ENCODE peak calls at places on chromosome 14, in seven cellular contexts. One of them, this sample, is unnamed.

GRCh38 chr14:98580131-98580678 is 691.8 kb downstream of the BCL11B start:
- DNase-seq in IMR-90: no peak
- DNase-seq in GM20000: no peak
- DNase-seq in PC-3: peak
- DNase-seq in coronary artery: no peak
- DNase-seq in bronchial epithelial cell: peak
- DNase-seq in PC-9: no peak
- DNase-seq in this sample: no peak

GRCh38 chr14:59268011-59268410 is 79.5 kb downstream of the DAAM1 start:
- DNase-seq in IMR-90: no peak
- DNase-seq in GM20000: no peak
- DNase-seq in PC-3: peak
- DNase-seq in coronary artery: no peak
- DNase-seq in bronchial epithelial cell: peak
- DNase-seq in PC-9: no peak
- DNase-seq in this sample: no peak

GRCh38 chr14:99260116-99260515 is 11.9 kb downstream of the BCL11B start:
- DNase-seq in IMR-90: no peak
- DNase-seq in GM20000: no peak
- DNase-seq in PC-3: no peak
- DNase-seq in coronary artery: no peak
- DNase-seq in bronchial epithelial cell: no peak
- DNase-seq in PC-9: no peak
- DNase-seq in this sample: no peak

GRCh38 chr14:55731881-55732498 is 152.0 kb downstream of the KTN1 start:
- DNase-seq in IMR-90: peak
- DNase-seq in GM20000: peak
- DNase-seq in PC-3: peak
- DNase-seq in coronary artery: no peak
- DNase-seq in bronchial epithelial cell: no peak
- DNase-seq in PC-9: no peak
- DNase-seq in this sample: no peak

GRCh38 chr14:94681300-94682060 is 69.3 kb downstream of the SERPINA3 start:
- DNase-seq in IMR-90: peak
- DNase-seq in GM20000: no peak
- DNase-seq in PC-3: peak
- DNase-seq in coronary artery: peak
- DNase-seq in bronchial epithelial cell: peak
- DNase-seq in PC-9: no peak
- DNase-seq in this sample: peak

GRCh38 chr14:103391048-103391447 is 5.8 kb downstream of the MARK3 start:
- DNase-seq in IMR-90: peak
- DNase-seq in GM20000: no peak
- DNase-seq in PC-3: peak
- DNase-seq in coronary artery: no peak
- DNase-seq in bronchial epithelial cell: peak
- DNase-seq in PC-9: peak
- DNase-seq in this sample: peak

GRCh38 chr14:22319526-22320352 is 269.3 kb downstream of the DAD1 start:
- DNase-seq in IMR-90: peak
- DNase-seq in GM20000: peak
- DNase-seq in PC-3: peak
- DNase-seq in coronary artery: no peak
- DNase-seq in bronchial epithelial cell: peak
- DNase-seq in PC-9: peak
- DNase-seq in this sample: no peak

GRCh38 chr14:43479751-43480150 is 1027.3 kb downstream of the FSCB start:
- DNase-seq in IMR-90: no peak
- DNase-seq in GM20000: no peak
- DNase-seq in PC-3: no peak
- DNase-seq in coronary artery: no peak
- DNase-seq in bronchial epithelial cell: no peak
- DNase-seq in PC-9: no peak
- DNase-seq in this sample: no peak

GRCh38 chr14:22614240-22614799 is 16.2 kb downstream of the ABHD4 start:
- DNase-seq in IMR-90: peak
- DNase-seq in GM20000: no peak
- DNase-seq in PC-3: peak
- DNase-seq in coronary artery: no peak
- DNase-seq in bronchial epithelial cell: peak
- DNase-seq in PC-9: peak
- DNase-seq in this sample: peak

GRCh38 chr14:67704484-67705089 is 2.9 kb downstream of the RDH12 start:
- DNase-seq in IMR-90: peak
- DNase-seq in GM20000: peak
- DNase-seq in PC-3: peak
- DNase-seq in coronary artery: no peak
- DNase-seq in bronchial epithelial cell: peak
- DNase-seq in PC-9: peak
- DNase-seq in this sample: no peak

GRCh38 chr14:49203676-49204075 is 382.5 kb downstream of the RPS29 start:
- DNase-seq in IMR-90: no peak
- DNase-seq in GM20000: no peak
- DNase-seq in PC-3: no peak
- DNase-seq in coronary artery: no peak
- DNase-seq in bronchial epithelial cell: no peak
- DNase-seq in PC-9: no peak
- DNase-seq in this sample: no peak

GRCh38 chr14:73025544-73025943 is 1.4 kb downstream of the ZFYVE1 start:
- DNase-seq in IMR-90: peak
- DNase-seq in GM20000: no peak
- DNase-seq in PC-3: peak
- DNase-seq in coronary artery: no peak
- DNase-seq in bronchial epithelial cell: no peak
- DNase-seq in PC-9: no peak
- DNase-seq in this sample: no peak

GRCh38 chr14:100677925-100678765 is 48.5 kb upstream of the DLK1 start:
- DNase-seq in IMR-90: peak
- DNase-seq in GM20000: no peak
- DNase-seq in PC-3: no peak
- DNase-seq in coronary artery: no peak
- DNase-seq in bronchial epithelial cell: no peak
- DNase-seq in PC-9: no peak
- DNase-seq in this sample: peak

GRCh38 chr14:24398943-24399801 is at the start of gene NYNRIN:
- DNase-seq in IMR-90: peak
- DNase-seq in GM20000: no peak
- DNase-seq in PC-3: no peak
- DNase-seq in coronary artery: no peak
- DNase-seq in bronchial epithelial cell: no peak
- DNase-seq in PC-9: no peak
- DNase-seq in this sample: no peak

GRCh38 chr14:68796418-68797101 is 3.7 kb upstream of the ZFP36L1 start:
- DNase-seq in IMR-90: no peak
- DNase-seq in GM20000: no peak
- DNase-seq in PC-3: no peak
- DNase-seq in coronary artery: peak
- DNase-seq in bronchial epithelial cell: no peak
- DNase-seq in PC-9: no peak
- DNase-seq in this sample: no peak

GRCh38 chr14:95527392-95528002 is 7.4 kb upstream of the GLRX5 start:
- DNase-seq in IMR-90: peak
- DNase-seq in GM20000: peak
- DNase-seq in PC-3: peak
- DNase-seq in coronary artery: no peak
- DNase-seq in bronchial epithelial cell: peak
- DNase-seq in PC-9: no peak
- DNase-seq in this sample: no peak

GRCh38 chr14:61196792-61197191 is 84.3 kb downstream of the TMEM30B start:
- DNase-seq in IMR-90: no peak
- DNase-seq in GM20000: no peak
- DNase-seq in PC-3: peak
- DNase-seq in coronary artery: no peak
- DNase-seq in bronchial epithelial cell: peak
- DNase-seq in PC-9: no peak
- DNase-seq in this sample: no peak
- TF ChIP-seq CTCF in IMR-90: no peak
- TF ChIP-seq CTCF in GM20000: no peak
- TF ChIP-seq CTCF in PC-3: peak
- TF ChIP-seq CTCF in coronary artery: no peak
- TF ChIP-seq CTCF in bronchial epithelial cell: peak
- TF ChIP-seq CTCF in PC-9: peak
- TF ChIP-seq CTCF in this sample: peak

DNA sequence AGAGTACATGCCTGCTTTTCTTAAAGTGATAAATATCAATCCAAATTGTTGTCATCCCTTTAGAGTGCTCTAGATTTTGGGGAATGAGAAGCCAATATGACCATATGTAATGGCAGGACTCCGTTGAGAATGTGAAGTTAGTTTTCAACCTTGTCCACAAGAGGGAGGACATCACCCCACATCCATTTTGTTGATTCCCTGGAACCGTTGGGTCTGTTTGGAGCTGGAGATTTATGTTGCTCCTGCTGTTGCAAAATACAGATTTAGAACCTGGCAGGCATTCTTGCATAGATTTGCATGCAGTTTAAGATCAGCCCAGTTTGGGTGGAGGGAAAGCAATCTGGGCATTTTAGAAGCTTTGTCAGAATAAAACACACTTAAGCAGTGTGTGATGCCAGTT is 620.1 kb downstream of the NRXN3 start:
- DNase-seq in IMR-90: no peak
- DNase-seq in GM20000: no peak
- DNase-seq in PC-3: no peak
- DNase-seq in coronary artery: no peak
- DNase-seq in bronchial epithelial cell: peak
- DNase-seq in PC-9: no peak
- DNase-seq in this sample: no peak
- TF ChIP-seq CTCF in IMR-90: no peak
- TF ChIP-seq CTCF in GM20000: no peak
- TF ChIP-seq CTCF in PC-3: peak
- TF ChIP-seq CTCF in coronary artery: no peak
- TF ChIP-seq CTCF in bronchial epithelial cell: no peak
- TF ChIP-seq CTCF in PC-9: no peak
- TF ChIP-seq CTCF in this sample: peak

GRCh38 chr14:57508756-57509155 is 15.1 kb upstream of the CCDC198 start:
- DNase-seq in IMR-90: no peak
- DNase-seq in GM20000: no peak
- DNase-seq in PC-3: no peak
- DNase-seq in coronary artery: no peak
- DNase-seq in bronchial epithelial cell: no peak
- DNase-seq in PC-9: no peak
- DNase-seq in this sample: no peak
- TF ChIP-seq CTCF in IMR-90: no peak
- TF ChIP-seq CTCF in GM20000: no peak
- TF ChIP-seq CTCF in PC-3: no peak
- TF ChIP-seq CTCF in coronary artery: no peak
- TF ChIP-seq CTCF in bronchial epithelial cell: no peak
- TF ChIP-seq CTCF in PC-9: no peak
- TF ChIP-seq CTCF in this sample: no peak

DNA sequence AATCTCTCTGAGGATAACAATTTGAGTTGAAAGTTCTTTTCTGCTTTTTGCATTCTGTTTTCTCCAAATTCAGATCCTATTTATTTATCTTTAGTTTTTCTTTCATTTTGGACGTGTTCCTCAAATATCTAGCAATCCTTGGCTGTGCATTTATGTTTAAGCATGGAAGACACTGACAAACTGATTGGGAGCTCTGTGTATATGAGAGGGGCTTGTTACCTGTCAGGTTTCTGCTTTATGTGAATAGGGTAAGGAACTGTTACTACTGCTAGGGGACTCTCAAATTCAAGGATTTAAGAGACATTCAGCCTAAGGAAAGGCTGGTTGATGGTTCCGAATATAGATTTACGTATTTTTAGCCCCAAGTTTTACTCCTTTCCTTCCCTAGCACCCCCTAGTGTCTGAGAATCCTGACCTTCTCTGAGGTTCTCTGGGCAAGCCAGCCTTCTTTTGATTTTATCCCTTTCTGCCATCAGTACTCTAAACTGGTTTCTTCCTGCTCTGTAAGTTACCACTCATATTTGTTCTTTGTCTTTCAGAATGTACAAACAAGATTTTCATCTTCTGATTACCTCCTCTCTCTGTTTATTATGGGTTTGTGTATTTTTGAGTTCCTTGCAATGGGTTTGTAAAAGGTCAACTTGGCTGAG is 30.5 kb downstream of the YLPM1 start:
- DNase-seq in IMR-90: no peak
- DNase-seq in GM20000: peak
- DNase-seq in PC-3: peak
- DNase-seq in coronary artery: no peak
- DNase-seq in bronchial epithelial cell: no peak
- DNase-seq in PC-9: no peak
- DNase-seq in this sample: no peak
- TF ChIP-seq CTCF in IMR-90: peak
- TF ChIP-seq CTCF in GM20000: no peak
- TF ChIP-seq CTCF in PC-3: peak
- TF ChIP-seq CTCF in coronary artery: no peak
- TF ChIP-seq CTCF in bronchial epithelial cell: peak
- TF ChIP-seq CTCF in PC-9: peak
- TF ChIP-seq CTCF in this sample: peak

GRCh38 chr14:76640923-76641395 is 120.3 kb upstream of the VASH1 start:
- DNase-seq in IMR-90: no peak
- DNase-seq in GM20000: no peak
- DNase-seq in PC-3: no peak
- DNase-seq in coronary artery: peak
- DNase-seq in bronchial epithelial cell: no peak
- DNase-seq in PC-9: no peak
- DNase-seq in this sample: no peak

GRCh38 chr14:76641541-76641940 is 119.7 kb upstream of the VASH1 start:
- DNase-seq in IMR-90: no peak
- DNase-seq in GM20000: no peak
- DNase-seq in PC-3: no peak
- DNase-seq in coronary artery: peak
- DNase-seq in bronchial epithelial cell: no peak
- DNase-seq in PC-9: no peak
- DNase-seq in this sample: no peak

GRCh38 chr14:76639606-76640272 is 121.5 kb upstream of the VASH1 start:
- DNase-seq in IMR-90: no peak
- DNase-seq in GM20000: no peak
- DNase-seq in PC-3: no peak
- DNase-seq in coronary artery: peak
- DNase-seq in bronchial epithelial cell: no peak
- DNase-seq in PC-9: no peak
- DNase-seq in this sample: no peak

GRCh38 chr14:76647699-76648298 is 113.5 kb upstream of the VASH1 start:
- DNase-seq in IMR-90: peak
- DNase-seq in GM20000: peak
- DNase-seq in PC-3: peak
- DNase-seq in coronary artery: no peak
- DNase-seq in bronchial epithelial cell: peak
- DNase-seq in PC-9: peak
- DNase-seq in this sample: no peak

DNA sequence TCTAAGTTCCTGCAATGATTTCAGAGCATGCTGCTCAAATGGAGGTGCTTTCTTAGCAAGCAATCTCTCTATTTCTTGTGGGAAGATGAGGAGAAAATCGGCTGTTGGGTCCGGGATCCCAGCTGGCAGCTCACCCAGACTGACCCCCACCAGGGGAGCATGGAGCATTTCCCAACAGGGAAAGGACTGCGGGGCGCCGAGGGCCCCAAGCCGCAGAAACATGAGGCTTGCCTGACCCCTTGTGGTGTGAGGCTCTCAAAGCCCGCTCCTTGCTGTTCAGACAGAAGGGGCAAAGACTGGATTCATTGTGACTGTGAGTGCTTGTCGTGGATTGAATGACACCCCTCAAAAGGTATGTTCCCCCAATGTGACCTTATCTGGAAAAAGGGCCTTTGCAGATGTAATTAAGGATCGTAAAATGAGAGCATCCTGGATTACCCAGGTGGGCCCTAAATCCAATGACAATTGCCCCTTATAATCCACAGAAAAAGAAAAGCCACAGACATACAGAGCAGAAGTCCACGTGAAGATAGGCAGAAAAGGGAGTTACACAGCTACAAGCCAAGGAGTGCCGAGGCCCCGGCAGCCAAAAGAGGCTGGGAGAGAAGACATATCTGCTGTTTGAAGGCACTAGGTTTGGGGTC is 116.3 kb upstream of the VASH1 start:
- DNase-seq in IMR-90: peak
- DNase-seq in GM20000: peak
- DNase-seq in PC-3: peak
- DNase-seq in coronary artery: no peak
- DNase-seq in bronchial epithelial cell: peak
- DNase-seq in PC-9: no peak
- DNase-seq in this sample: no peak
- TF ChIP-seq CTCF in IMR-90: peak
- TF ChIP-seq CTCF in GM20000: peak
- TF ChIP-seq CTCF in PC-3: peak
- TF ChIP-seq CTCF in coronary artery: no peak
- TF ChIP-seq CTCF in bronchial epithelial cell: peak
- TF ChIP-seq CTCF in PC-9: peak
- TF ChIP-seq CTCF in this sample: peak

This sample was measured in osteocyte.